ENCODE peak calls at places on chromosomes 12 and 14, in eight cellular contexts. E, F, G, H, D, Q, B and C are unnamed samples.
A peak's percentile ranks its signal among the peaks of the same experiment; 100 is the strongest.

GRCh38 chr14:60648169-60648933 is 926 bp downstream of the SIX1 start:
- DNase-seq in Q (no peak), E (peak; percentile 42), B (peak; percentile 29), D (peak; percentile 64), F (no peak), H (no peak), G (no peak), C (no peak)

GRCh38 chr14:39265032-39265431 is 31.3 kb downstream of the MIA2 start:
- DNase-seq in G (no peak), D (peak; percentile 41), E (peak; percentile 54), Q (no peak), F (peak; percentile 22), H (no peak), B (peak; percentile 61), C (no peak)

GRCh38 chr12:96472384-96472783 is 17.0 kb upstream of the CFAP54 start:
- DNase-seq in Q (no peak), D (peak; percentile 63), G (no peak), H (no peak), B (no peak), F (no peak), E (peak; percentile 27), C (no peak)

GRCh38 chr12:92538970-92539749 is 163.6 kb upstream of the PLEKHG7 start:
- DNase-seq in Q (peak; percentile 79), F (no peak), H (peak; percentile 59), E (peak; percentile 71), B (peak; percentile 43), G (no peak), D (peak; percentile 79), C (no peak)

GRCh38 chr12:92574911-92575570 is 127.7 kb upstream of the PLEKHG7 start:
- DNase-seq in E (no peak), H (no peak), G (no peak), D (no peak), Q (no peak), B (no peak), F (no peak), C (no peak)

GRCh38 chr12:71216725-71217579 is 59.2 kb upstream of the TSPAN8 start:
- DNase-seq in E (peak; percentile 1), Q (peak; percentile 3), H (peak; percentile 44), B (peak; percentile 27), D (peak; percentile 91), G (no peak), F (peak; percentile 46), C (peak; percentile 30)

GRCh38 chr14:23588884-23589598 is 10.5 kb upstream of the JPH4 start:
- DNase-seq in E (peak; percentile 80), G (peak; percentile 76), D (peak; percentile 90), F (peak; percentile 92), H (peak; percentile 97), Q (peak; percentile 78), B (peak; percentile 94), C (peak; percentile 90)

GRCh38 chr14:104110491-104111209 is 25.1 kb downstream of the ASPG start:
- DNase-seq in D (no peak), G (no peak), Q (no peak), B (no peak), E (no peak), F (no peak), H (no peak), C (no peak)

GRCh38 chr12:101116911-101117310 is 93.1 kb downstream of the SLC5A8 start:
- DNase-seq in E (no peak), Q (no peak), D (peak; percentile 54), G (no peak), H (no peak), B (no peak), F (no peak), C (no peak)

GRCh38 chr14:73741876-73742519 is 27.8 kb upstream of the PNMA1 start:
- DNase-seq in F (no peak), G (no peak), H (no peak), B (peak; percentile 50), Q (no peak), D (no peak), E (peak; percentile 44), C (no peak)

GRCh38 chr12:9999016-9999415 is at the start of gene CLEC1B:
- DNase-seq in H (no peak), D (no peak), Q (no peak), F (no peak), B (no peak), G (no peak), E (no peak), C (no peak)

GRCh38 chr12:2291182-2291832 is 238.5 kb downstream of the CACNA1C start:
- DNase-seq in D (peak; percentile 79), F (peak; percentile 54), G (peak; percentile 60), Q (peak; percentile 46), E (peak; percentile 48), H (peak; percentile 36), B (peak; percentile 60), C (no peak)

GRCh38 chr12:86138770-86139169 is 117.4 kb downstream of the MGAT4C start:
- DNase-seq in Q (no peak), G (no peak), H (no peak), B (no peak), E (no peak), F (no peak), D (no peak), C (no peak)

GRCh38 chr12:124211753-124212152 is 83.1 kb upstream of the RFLNA start:
- DNase-seq in E (no peak), Q (no peak), B (no peak), G (no peak), D (no peak), H (no peak), F (no peak), C (no peak)

GRCh38 chr12:2970744-2971143 is 11.5 kb downstream of the TEAD4 start:
- DNase-seq in G (no peak), H (no peak), B (no peak), E (no peak), Q (no peak), F (no peak), D (no peak), C (no peak)

GRCh38 chr14:101960225-101960624 is 4.1 kb upstream of the DYNC1H1 start:
- DNase-seq in F (peak; percentile 41), B (no peak), E (peak; percentile 34), G (no peak), Q (peak; percentile 13), H (no peak), D (peak; percentile 48), C (no peak)

GRCh38 chr12:45343269-45344051 is 127.6 kb downstream of the ANO6 start:
- DNase-seq in E (peak; percentile 85), B (no peak), F (no peak), H (no peak), Q (no peak), G (no peak), D (peak; percentile 52), C (no peak)

GRCh38 chr12:47740536-47741339 is 15.4 kb upstream of the ENDOU start:
- DNase-seq in Q (no peak), B (no peak), H (no peak), F (no peak), G (no peak), D (peak; percentile 97), E (no peak), C (no peak)

GRCh38 chr12:110141389-110141788 is 17.2 kb downstream of the IFT81 start:
- DNase-seq in D (no peak), B (no peak), E (peak; percentile 66), F (no peak), H (no peak), G (no peak), Q (no peak), C (no peak)

GRCh38 chr14:104935026-104935650 is 10.5 kb downstream of the PLD4 start:
- DNase-seq in B (no peak), E (no peak), H (peak; percentile 38), D (no peak), Q (no peak), G (no peak), F (no peak), C (no peak)

GRCh38 chr12:70895956-70896355 is 24.6 kb downstream of the PTPRR start:
- DNase-seq in B (no peak), D (no peak), H (no peak), F (no peak), E (no peak), Q (no peak), G (no peak), C (no peak)

GRCh38 chr12:124524231-124524925 is 43.0 kb downstream of the NCOR2 start:
- DNase-seq in G (no peak), D (no peak), H (no peak), F (no peak), B (peak; percentile 81), Q (no peak), E (peak; percentile 82), C (no peak)